ENCODE peak calls at places on chromosomes 2 and 18, in nine cellular contexts. E, U, J, H, B, R, F, I and A are unnamed samples.
A peak's percentile ranks its signal among the peaks of the same experiment; 100 is the strongest.

GRCh38 chr2:121075006-121075545 is 209.9 kb downstream of the TFCP2L1 start:
- DNase-seq in E (peak; percentile 85), R (peak; percentile 92), H (no peak), B (peak; percentile 65), F (no peak), J (no peak), U (peak; percentile 65), I (peak; percentile 46), A (peak; percentile 78)

GRCh38 chr2:202911203-202911512 is 315 bp downstream of the WDR12 start:
- DNase-seq in E (no peak), H (no peak), J (no peak), U (no peak), I (no peak), B (no peak), F (no peak), R (no peak), A (no peak)

GRCh38 chr18:44602845-44603244 is 77.8 kb upstream of the SETBP1 start:
- DNase-seq in U (no peak), I (no peak), B (no peak), F (no peak), H (no peak), E (no peak), R (no peak), J (no peak), A (no peak)

GRCh38 chr18:26479686-26480079 is 68.7 kb downstream of the KCTD1 start:
- DNase-seq in I (no peak), F (no peak), E (peak; percentile 76), J (no peak), H (no peak), B (no peak), R (no peak), U (peak; percentile 44), A (no peak)

GRCh38 chr2:238425505-238425978 is 1.2 kb upstream of the ASB1 start:
- DNase-seq in J (no peak), I (no peak), U (no peak), F (no peak), E (no peak), H (no peak), B (no peak), R (no peak), A (no peak)

GRCh38 chr2:200525066-200525465 is 941 bp upstream of the SGO2 start:
- DNase-seq in B (no peak), E (peak; percentile 10), I (no peak), R (no peak), U (no peak), J (no peak), H (no peak), F (no peak), A (no peak)

GRCh38 chr18:56207989-56208388 is 430.4 kb downstream of the TXNL1 start:
- DNase-seq in F (no peak), U (no peak), H (no peak), J (no peak), R (no peak), I (no peak), B (no peak), E (no peak), A (no peak)

GRCh38 chr2:127220102-127220806 is at the start of gene CYP27C1:
- DNase-seq in H (no peak), U (no peak), R (peak; percentile 32), B (peak; percentile 45), I (no peak), J (no peak), E (no peak), F (no peak), A (no peak)

GRCh38 chr18:5150888-5151287 is 46.2 kb downstream of the AKAIN1 start:
- DNase-seq in I (no peak), E (no peak), F (no peak), R (no peak), B (no peak), H (no peak), J (no peak), U (no peak), A (no peak)

GRCh38 chr2:188629890-188630483 is 338.3 kb downstream of the GULP1 start:
- DNase-seq in E (peak; percentile 49), U (peak; percentile 59), F (no peak), R (peak; percentile 93), B (no peak), I (no peak), J (no peak), H (no peak), A (no peak)

GRCh38 chr2:191467113-191467512 is 210.8 kb upstream of the NABP1 start:
- DNase-seq in B (no peak), E (no peak), R (no peak), U (no peak), J (no peak), I (no peak), H (no peak), F (no peak), A (no peak)

GRCh38 chr18:77132369-77133050 is at the start of gene MBP:
- DNase-seq in J (peak; percentile 83), R (no peak), U (no peak), B (peak; percentile 79), E (no peak), F (peak; percentile 61), H (no peak), I (no peak), A (no peak)

GRCh38 chr2:163771596-163771995 is 35.8 kb upstream of the FIGN start:
- DNase-seq in U (no peak), F (no peak), E (no peak), I (no peak), H (no peak), J (no peak), R (no peak), B (no peak), A (no peak)

GRCh38 chr2:111139637-111140317 is 19.1 kb downstream of the BCL2L11 start:
- DNase-seq in I (no peak), B (no peak), U (no peak), F (no peak), R (no peak), H (peak; percentile 29), E (no peak), J (no peak), A (no peak)